ENCODE peak calls at places on chromosomes 3 and 15, in five cellular contexts. One of them, this sample, is unnamed.

GRCh38 chr15:74130089-74130848 is at the start of gene ISLR2:
- DNase-seq in fibroblast of the aortic adventitia: peak; percentile 29
- DNase-seq in thoracic aorta: no peak
- DNase-seq in kidney epithelial cell: no peak
- DNase-seq in left ventricle myocardium inferior: no peak
- DNase-seq in this sample: no peak

GRCh38 chr15:73695773-73696640 is 11.8 kb downstream of the CD276 start:
- DNase-seq in fibroblast of the aortic adventitia: no peak
- DNase-seq in thoracic aorta: no peak
- DNase-seq in kidney epithelial cell: no peak
- DNase-seq in left ventricle myocardium inferior: no peak
- DNase-seq in this sample: no peak

GRCh38 chr15:21270474-21270873 is 169.8 kb downstream of the POTEB3 start:
- DNase-seq in fibroblast of the aortic adventitia: no peak
- DNase-seq in thoracic aorta: no peak
- DNase-seq in kidney epithelial cell: no peak
- DNase-seq in left ventricle myocardium inferior: no peak
- DNase-seq in this sample: no peak

GRCh38 chr3:127254730-127255129 is 33.1 kb downstream of the PRR20G start:
- DNase-seq in fibroblast of the aortic adventitia: no peak
- DNase-seq in thoracic aorta: no peak
- DNase-seq in kidney epithelial cell: no peak
- DNase-seq in left ventricle myocardium inferior: no peak
- DNase-seq in this sample: no peak

GRCh38 chr3:133452603-133453313 is 52.9 kb downstream of the BFSP2 start:
- DNase-seq in fibroblast of the aortic adventitia: no peak
- DNase-seq in thoracic aorta: no peak
- DNase-seq in kidney epithelial cell: no peak
- DNase-seq in left ventricle myocardium inferior: no peak
- DNase-seq in this sample: no peak

GRCh38 chr15:31489801-31490646 is 163.4 kb downstream of the KLF13 start:
- DNase-seq in fibroblast of the aortic adventitia: peak; percentile 75
- DNase-seq in thoracic aorta: no peak
- DNase-seq in kidney epithelial cell: no peak
- DNase-seq in left ventricle myocardium inferior: no peak
- DNase-seq in this sample: no peak

GRCh38 chr3:55477306-55478010 is 9.6 kb downstream of the WNT5A start:
- DNase-seq in fibroblast of the aortic adventitia: no peak
- DNase-seq in thoracic aorta: no peak
- DNase-seq in kidney epithelial cell: no peak
- DNase-seq in left ventricle myocardium inferior: no peak
- DNase-seq in this sample: no peak

GRCh38 chr3:184320099-184320445 is 5.7 kb downstream of the EIF4G1 start:
- DNase-seq in fibroblast of the aortic adventitia: peak; percentile 98
- DNase-seq in thoracic aorta: peak; percentile 90
- DNase-seq in kidney epithelial cell: peak; percentile 70
- DNase-seq in left ventricle myocardium inferior: peak; percentile 97
- DNase-seq in this sample: peak; percentile 78

GRCh38 chr15:101024111-101024695 is 105.0 kb downstream of the LRRK1 start:
- DNase-seq in fibroblast of the aortic adventitia: peak; percentile 82
- DNase-seq in thoracic aorta: no peak
- DNase-seq in kidney epithelial cell: no peak
- DNase-seq in left ventricle myocardium inferior: peak; percentile 41
- DNase-seq in this sample: no peak

GRCh38 chr3:141076821-141077571 is 25.8 kb downstream of the SPSB4 start:
- DNase-seq in fibroblast of the aortic adventitia: peak; percentile 12
- DNase-seq in thoracic aorta: peak; percentile 50
- DNase-seq in kidney epithelial cell: no peak
- DNase-seq in left ventricle myocardium inferior: peak; percentile 53
- DNase-seq in this sample: no peak

GRCh38 chr3:105527949-105528348 is 161.2 kb downstream of the ALCAM start:
- DNase-seq in fibroblast of the aortic adventitia: no peak
- DNase-seq in thoracic aorta: no peak
- DNase-seq in kidney epithelial cell: no peak
- DNase-seq in left ventricle myocardium inferior: no peak
- DNase-seq in this sample: no peak

GRCh38 chr3:15299036-15299435 is 33.4 kb downstream of the SH3BP5 start:
- DNase-seq in fibroblast of the aortic adventitia: peak; percentile 43
- DNase-seq in thoracic aorta: no peak
- DNase-seq in kidney epithelial cell: no peak
- DNase-seq in left ventricle myocardium inferior: no peak
- DNase-seq in this sample: no peak

GRCh38 chr3:177538743-177539730 is 341.8 kb upstream of the TBL1XR1 start:
- DNase-seq in fibroblast of the aortic adventitia: no peak
- DNase-seq in thoracic aorta: no peak
- DNase-seq in kidney epithelial cell: no peak
- DNase-seq in left ventricle myocardium inferior: no peak
- DNase-seq in this sample: no peak

DNA sequence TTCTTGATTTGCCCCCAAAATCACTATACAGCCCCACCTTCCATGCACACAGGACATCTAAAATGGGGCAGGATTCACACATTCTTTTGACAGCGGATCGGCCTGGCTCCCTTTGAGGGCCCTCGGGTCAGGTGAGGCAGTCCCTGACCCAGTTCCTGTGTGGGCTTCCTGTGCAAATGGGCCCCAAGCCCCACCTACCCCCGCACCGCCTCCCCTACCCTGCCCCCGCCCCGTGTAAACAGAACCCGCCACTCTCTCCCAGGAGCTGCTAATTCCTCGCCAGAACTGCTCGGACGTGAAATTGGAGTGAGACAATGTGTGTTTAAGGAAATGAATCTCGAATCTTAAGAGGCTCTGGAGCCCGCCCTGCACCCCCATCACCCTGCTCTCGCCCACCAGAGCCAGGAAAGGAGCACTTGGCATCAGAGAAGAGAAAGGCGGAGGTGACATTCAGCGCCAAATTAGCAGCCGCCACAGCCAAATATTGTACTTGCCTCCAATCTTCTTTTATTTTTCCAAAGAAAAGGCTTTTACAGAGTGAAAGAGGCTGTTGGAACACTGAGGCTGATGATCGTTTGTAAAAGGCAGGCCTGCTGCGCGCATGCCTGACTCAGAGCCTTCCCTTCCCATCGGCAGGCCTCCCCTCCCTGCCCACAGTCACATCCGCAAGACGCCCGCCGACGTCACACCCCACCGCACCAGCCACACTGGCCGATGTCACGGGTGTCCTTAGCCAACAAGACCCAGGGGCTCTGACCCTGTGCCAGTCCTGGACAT is 53.1 kb downstream of the CACNA2D2 start:
- DNase-seq in fibroblast of the aortic adventitia: peak; percentile 54
- DNase-seq in thoracic aorta: peak; percentile 54
- DNase-seq in kidney epithelial cell: peak; percentile 21
- DNase-seq in left ventricle myocardium inferior: peak; percentile 40
- DNase-seq in this sample: no peak
- H3K4me3 ChIP-seq in fibroblast of the aortic adventitia: peak overlapping the region; percentile 9
- H3K4me3 ChIP-seq in thoracic aorta: peak overlapping the region; percentile 74
- H3K4me3 ChIP-seq in kidney epithelial cell: no peak overlapping the region
- H3K4me3 ChIP-seq in left ventricle myocardium inferior: peak overlapping the region; percentile 34
- H3K4me3 ChIP-seq in this sample: no peak overlapping the region

GRCh38 chr3:138097192-138097829 is 18.1 kb downstream of the DZIP1L start:
- DNase-seq in fibroblast of the aortic adventitia: no peak
- DNase-seq in thoracic aorta: no peak
- DNase-seq in kidney epithelial cell: no peak
- DNase-seq in left ventricle myocardium inferior: no peak
- DNase-seq in this sample: no peak
- TF ChIP-seq CTCF in fibroblast of the aortic adventitia: peak; percentile 60
- TF ChIP-seq CTCF in thoracic aorta: peak; percentile 17
- TF ChIP-seq CTCF in kidney epithelial cell: peak; percentile 44
- TF ChIP-seq CTCF in left ventricle myocardium inferior: peak; percentile 23
- TF ChIP-seq CTCF in this sample: peak; percentile 44

GRCh38 chr15:64857421-64857820 is 15.7 kb downstream of the PLEKHO2 start:
- DNase-seq in fibroblast of the aortic adventitia: peak; percentile 85
- DNase-seq in thoracic aorta: no peak
- DNase-seq in kidney epithelial cell: peak; percentile 72
- DNase-seq in left ventricle myocardium inferior: no peak
- DNase-seq in this sample: no peak

GRCh38 chr15:64859226-64859625 is 17.5 kb downstream of the PLEKHO2 start:
- DNase-seq in fibroblast of the aortic adventitia: no peak
- DNase-seq in thoracic aorta: no peak
- DNase-seq in kidney epithelial cell: no peak
- DNase-seq in left ventricle myocardium inferior: no peak
- DNase-seq in this sample: no peak

GRCh38 chr15:64856429-64857145 is 14.9 kb downstream of the PLEKHO2 start:
- DNase-seq in fibroblast of the aortic adventitia: peak; percentile 76
- DNase-seq in thoracic aorta: no peak
- DNase-seq in kidney epithelial cell: no peak
- DNase-seq in left ventricle myocardium inferior: peak; percentile 62
- DNase-seq in this sample: no peak

GRCh38 chr15:64855206-64856000 is 13.7 kb downstream of the PLEKHO2 start:
- DNase-seq in fibroblast of the aortic adventitia: peak; percentile 45
- DNase-seq in thoracic aorta: no peak
- DNase-seq in kidney epithelial cell: no peak
- DNase-seq in left ventricle myocardium inferior: no peak
- DNase-seq in this sample: no peak

GRCh38 chr15:64858136-64858535 is 16.4 kb downstream of the PLEKHO2 start:
- DNase-seq in fibroblast of the aortic adventitia: no peak
- DNase-seq in thoracic aorta: no peak
- DNase-seq in kidney epithelial cell: no peak
- DNase-seq in left ventricle myocardium inferior: no peak
- DNase-seq in this sample: no peak
- H3K4me3 ChIP-seq in fibroblast of the aortic adventitia: no peak overlapping the region
- H3K4me3 ChIP-seq in thoracic aorta: no peak overlapping the region
- H3K4me3 ChIP-seq in kidney epithelial cell: no peak overlapping the region
- H3K4me3 ChIP-seq in left ventricle myocardium inferior: no peak overlapping the region
- H3K4me3 ChIP-seq in this sample: no peak overlapping the region

GRCh38 chr15:33638439-33638838 is 327.7 kb downstream of the RYR3 start:
- DNase-seq in fibroblast of the aortic adventitia: no peak
- DNase-seq in thoracic aorta: no peak
- DNase-seq in kidney epithelial cell: no peak
- DNase-seq in left ventricle myocardium inferior: no peak
- DNase-seq in this sample: no peak

GRCh38 chr15:33641069-33641468 is 327.2 kb upstream of the CHRM5 start:
- DNase-seq in fibroblast of the aortic adventitia: no peak
- DNase-seq in thoracic aorta: no peak
- DNase-seq in kidney epithelial cell: no peak
- DNase-seq in left ventricle myocardium inferior: no peak
- DNase-seq in this sample: no peak

GRCh38 chr15:33639051-33639450 is 328.3 kb downstream of the RYR3 start:
- DNase-seq in fibroblast of the aortic adventitia: no peak
- DNase-seq in thoracic aorta: no peak
- DNase-seq in kidney epithelial cell: no peak
- DNase-seq in left ventricle myocardium inferior: no peak
- DNase-seq in this sample: no peak

GRCh38 chr15:33636234-33636633 is 325.5 kb downstream of the RYR3 start:
- DNase-seq in fibroblast of the aortic adventitia: no peak
- DNase-seq in thoracic aorta: no peak
- DNase-seq in kidney epithelial cell: no peak
- DNase-seq in left ventricle myocardium inferior: no peak
- DNase-seq in this sample: no peak

GRCh38 chr15:33639968-33640367 is 328.3 kb upstream of the CHRM5 start:
- DNase-seq in fibroblast of the aortic adventitia: no peak
- DNase-seq in thoracic aorta: no peak
- DNase-seq in kidney epithelial cell: no peak
- DNase-seq in left ventricle myocardium inferior: no peak
- DNase-seq in this sample: no peak
- TF ChIP-seq CTCF in fibroblast of the aortic adventitia: no peak
- TF ChIP-seq CTCF in thoracic aorta: no peak
- TF ChIP-seq CTCF in kidney epithelial cell: no peak
- TF ChIP-seq CTCF in left ventricle myocardium inferior: no peak
- TF ChIP-seq CTCF in this sample: no peak

GRCh38 chr15:95946241-95946640 is 384.3 kb upstream of the NR2F2 start:
- DNase-seq in fibroblast of the aortic adventitia: no peak
- DNase-seq in thoracic aorta: no peak
- DNase-seq in kidney epithelial cell: no peak
- DNase-seq in left ventricle myocardium inferior: no peak
- DNase-seq in this sample: no peak
- H3K4me3 ChIP-seq in fibroblast of the aortic adventitia: no peak overlapping the region
- H3K4me3 ChIP-seq in thoracic aorta: no peak overlapping the region
- H3K4me3 ChIP-seq in kidney epithelial cell: no peak overlapping the region
- H3K4me3 ChIP-seq in left ventricle myocardium inferior: no peak overlapping the region
- H3K4me3 ChIP-seq in this sample: no peak overlapping the region

DNA sequence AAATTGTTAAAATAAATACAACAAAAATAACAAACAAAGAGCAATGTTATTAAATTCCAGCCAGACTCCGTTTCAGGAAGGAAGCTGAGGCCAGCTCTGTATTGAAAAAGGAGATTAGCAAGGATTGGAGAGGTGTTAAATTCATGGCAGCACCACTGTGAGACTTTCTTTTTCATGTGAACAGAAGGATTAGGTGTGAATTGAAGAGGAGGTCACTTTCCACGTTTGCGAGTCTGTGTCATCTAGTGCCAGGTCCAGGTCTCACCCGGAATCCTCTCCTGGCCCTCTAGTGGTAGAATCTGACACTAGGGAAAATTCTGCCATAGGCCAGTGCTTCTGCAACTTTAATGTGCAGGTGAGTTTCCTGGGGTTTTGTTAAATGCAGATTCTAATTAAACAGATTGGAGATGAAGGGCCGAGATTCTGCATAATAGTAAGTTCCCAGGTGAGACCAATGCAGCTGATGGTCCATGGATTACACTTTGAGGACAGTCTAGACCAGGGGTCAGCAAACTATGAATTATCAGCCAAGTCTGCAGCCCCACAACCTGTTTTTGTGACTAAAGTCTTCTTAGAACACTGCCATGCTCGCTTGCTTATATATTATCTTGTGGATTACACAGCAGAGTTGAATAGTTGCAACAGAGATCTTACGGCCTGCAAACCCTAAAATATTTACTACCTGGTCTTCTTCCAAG is 9.2 kb upstream of the SLC6A1 start:
- DNase-seq in fibroblast of the aortic adventitia: peak; percentile 41
- DNase-seq in thoracic aorta: no peak
- DNase-seq in kidney epithelial cell: no peak
- DNase-seq in left ventricle myocardium inferior: no peak
- DNase-seq in this sample: no peak
- TF ChIP-seq CTCF in fibroblast of the aortic adventitia: peak; percentile 89
- TF ChIP-seq CTCF in thoracic aorta: peak; percentile 61
- TF ChIP-seq CTCF in kidney epithelial cell: peak; percentile 93
- TF ChIP-seq CTCF in left ventricle myocardium inferior: peak; percentile 84
- TF ChIP-seq CTCF in this sample: peak; percentile 70

GRCh38 chr3:107523361-107524213 is 825 bp downstream of the BBX start:
- DNase-seq in fibroblast of the aortic adventitia: peak; percentile 47
- DNase-seq in thoracic aorta: no peak
- DNase-seq in kidney epithelial cell: no peak
- DNase-seq in left ventricle myocardium inferior: peak; percentile 49
- DNase-seq in this sample: no peak

GRCh38 chr3:107524214-107525100 is 1.7 kb downstream of the BBX start:
- DNase-seq in fibroblast of the aortic adventitia: peak; percentile 34
- DNase-seq in thoracic aorta: no peak
- DNase-seq in kidney epithelial cell: no peak
- DNase-seq in left ventricle myocardium inferior: peak; percentile 49
- DNase-seq in this sample: no peak

GRCh38 chr3:107525101-107525953 is 2.6 kb downstream of the BBX start:
- DNase-seq in fibroblast of the aortic adventitia: peak; percentile 25
- DNase-seq in thoracic aorta: no peak
- DNase-seq in kidney epithelial cell: no peak
- DNase-seq in left ventricle myocardium inferior: peak; percentile 41
- DNase-seq in this sample: no peak

GRCh38 chr3:107522510-107523360 is at the start of gene BBX:
- DNase-seq in fibroblast of the aortic adventitia: peak; percentile 98
- DNase-seq in thoracic aorta: peak; percentile 66
- DNase-seq in kidney epithelial cell: peak; percentile 76
- DNase-seq in left ventricle myocardium inferior: peak; percentile 95
- DNase-seq in this sample: peak; percentile 93

DNA sequence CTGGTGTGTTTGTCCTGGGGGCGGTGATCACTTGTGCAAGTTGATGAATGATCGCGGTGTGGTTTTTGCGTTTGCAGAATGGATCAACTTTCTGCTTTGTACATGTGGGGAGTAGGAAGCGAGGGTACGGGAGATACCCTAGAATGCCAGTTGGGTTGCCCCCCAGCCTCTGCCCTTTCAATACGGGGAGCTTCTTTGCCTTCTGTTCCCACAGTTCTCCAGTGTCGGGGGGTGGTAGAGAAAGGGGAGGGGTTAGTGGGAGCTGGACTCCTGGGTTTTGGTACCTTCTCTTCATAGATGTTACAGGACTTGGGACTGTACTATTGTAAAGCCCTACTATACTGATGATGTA is 3.2 kb downstream of the BBX start:
- DNase-seq in fibroblast of the aortic adventitia: peak; percentile 5
- DNase-seq in thoracic aorta: no peak
- DNase-seq in kidney epithelial cell: no peak
- DNase-seq in left ventricle myocardium inferior: no peak
- DNase-seq in this sample: no peak
- H3K4me3 ChIP-seq in fibroblast of the aortic adventitia: peak overlapping the region; percentile 87
- H3K4me3 ChIP-seq in thoracic aorta: peak overlapping the region; percentile 95
- H3K4me3 ChIP-seq in kidney epithelial cell: peak overlapping the region; percentile 74
- H3K4me3 ChIP-seq in left ventricle myocardium inferior: peak overlapping the region; percentile 87
- H3K4me3 ChIP-seq in this sample: peak overlapping the region; percentile 80

This sample was measured in AG04449.